ENCODE peak calls at places on chromosomes 4 and X, in seven cellular contexts. One of them, this sample, is unnamed.

GRCh38 chrX:12403474-12404082 is 265.3 kb downstream of the FRMPD4 start:
- DNase-seq in glutamatergic neuron: no peak
- DNase-seq in cardiac fibroblast: peak
- DNase-seq in HCT116: no peak
- DNase-seq in endothelial cell: no peak
- DNase-seq in mesothelial cell of epicardium: no peak
- DNase-seq in GM13976: no peak
- DNase-seq in this sample: no peak

GRCh38 chr4:74638001-74638400 is 156.3 kb downstream of the BTC start:
- DNase-seq in HCT116: no peak
- DNase-seq in mesothelial cell of epicardium: no peak
- DNase-seq in endothelial cell: no peak
- DNase-seq in glutamatergic neuron: no peak
- DNase-seq in cardiac fibroblast: peak
- DNase-seq in GM13976: no peak
- DNase-seq in this sample: no peak

GRCh38 chr4:17155486-17155885 is 257.0 kb upstream of the LDB2 start:
- DNase-seq in cardiac fibroblast: peak
- DNase-seq in HCT116: no peak
- DNase-seq in GM13976: no peak
- DNase-seq in endothelial cell: no peak
- DNase-seq in glutamatergic neuron: no peak
- DNase-seq in mesothelial cell of epicardium: no peak
- DNase-seq in this sample: no peak

GRCh38 chr4:187380181-187380581 is 615.4 kb upstream of the ZFP42 start:
- DNase-seq in endothelial cell: peak
- DNase-seq in GM13976: no peak
- DNase-seq in cardiac fibroblast: no peak
- DNase-seq in mesothelial cell of epicardium: no peak
- DNase-seq in glutamatergic neuron: peak
- DNase-seq in HCT116: peak
- DNase-seq in this sample: no peak

GRCh38 chr4:104749062-104749461 is 254.4 kb upstream of the CXXC4 start:
- DNase-seq in mesothelial cell of epicardium: no peak
- DNase-seq in glutamatergic neuron: no peak
- DNase-seq in HCT116: no peak
- DNase-seq in endothelial cell: no peak
- DNase-seq in cardiac fibroblast: no peak
- DNase-seq in GM13976: no peak
- DNase-seq in this sample: no peak

GRCh38 chr4:183729430-183730328 is 70.6 kb downstream of the TRAPPC11 start:
- DNase-seq in glutamatergic neuron: no peak
- DNase-seq in mesothelial cell of epicardium: no peak
- DNase-seq in HCT116: no peak
- DNase-seq in endothelial cell: no peak
- DNase-seq in cardiac fibroblast: no peak
- DNase-seq in GM13976: no peak
- DNase-seq in this sample: no peak

GRCh38 chrX:32598707-32599106 is 612.6 kb downstream of the DMD start:
- DNase-seq in HCT116: no peak
- DNase-seq in GM13976: no peak
- DNase-seq in mesothelial cell of epicardium: no peak
- DNase-seq in glutamatergic neuron: no peak
- DNase-seq in cardiac fibroblast: no peak
- DNase-seq in endothelial cell: no peak
- DNase-seq in this sample: no peak

GRCh38 chrX:20442597-20442996 is 175.9 kb upstream of the RPS6KA3 start:
- DNase-seq in endothelial cell: peak
- DNase-seq in HCT116: peak
- DNase-seq in mesothelial cell of epicardium: peak
- DNase-seq in GM13976: peak
- DNase-seq in cardiac fibroblast: peak
- DNase-seq in glutamatergic neuron: peak
- DNase-seq in this sample: peak

GRCh38 chr4:121030151-121030550 is 42.2 kb downstream of the NDNF start:
- DNase-seq in mesothelial cell of epicardium: no peak
- DNase-seq in glutamatergic neuron: no peak
- DNase-seq in HCT116: no peak
- DNase-seq in endothelial cell: no peak
- DNase-seq in cardiac fibroblast: no peak
- DNase-seq in GM13976: no peak
- DNase-seq in this sample: no peak

GRCh38 chrX:151082077-151082948 is 94.1 kb upstream of the GPR50 start:
- DNase-seq in glutamatergic neuron: peak
- DNase-seq in endothelial cell: peak
- DNase-seq in GM13976: peak
- DNase-seq in cardiac fibroblast: peak
- DNase-seq in HCT116: peak
- DNase-seq in mesothelial cell of epicardium: peak
- DNase-seq in this sample: peak

DNA sequence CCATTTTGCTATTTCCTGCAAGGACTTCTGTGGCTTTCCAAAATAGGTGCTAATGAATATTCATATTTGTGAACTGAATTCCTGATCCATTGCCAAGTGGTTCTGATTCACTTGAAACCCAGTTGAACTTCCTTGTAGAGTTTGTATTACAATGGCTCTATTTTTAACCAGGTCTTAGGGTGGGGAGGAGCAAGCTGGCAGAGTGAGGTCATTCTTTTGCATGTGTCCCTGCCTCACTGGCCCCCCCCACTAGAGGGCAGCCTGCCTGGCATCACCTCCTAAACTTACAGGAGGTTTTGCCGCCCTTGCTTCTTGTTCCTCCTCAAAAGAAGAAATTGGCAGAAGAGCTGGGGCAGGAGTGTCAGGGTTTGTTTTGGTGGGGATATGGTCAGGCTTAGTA is 10.5 kb downstream of the PTTG2 start:
- DNase-seq in endothelial cell: no peak
- DNase-seq in GM13976: no peak
- DNase-seq in HCT116: peak
- DNase-seq in glutamatergic neuron: no peak
- DNase-seq in cardiac fibroblast: peak
- DNase-seq in mesothelial cell of epicardium: no peak
- DNase-seq in this sample: peak
- TF ChIP-seq CTCF in endothelial cell: peak
- TF ChIP-seq CTCF in GM13976: peak
- TF ChIP-seq CTCF in HCT116: no peak
- TF ChIP-seq CTCF in glutamatergic neuron: no peak
- TF ChIP-seq CTCF in cardiac fibroblast: peak
- TF ChIP-seq CTCF in mesothelial cell of epicardium: no peak
- TF ChIP-seq CTCF in this sample: no peak

GRCh38 chr4:41432889-41433288 is 105.1 kb upstream of the LIMCH1 start:
- DNase-seq in endothelial cell: no peak
- DNase-seq in glutamatergic neuron: no peak
- DNase-seq in mesothelial cell of epicardium: no peak
- DNase-seq in cardiac fibroblast: peak
- DNase-seq in GM13976: no peak
- DNase-seq in HCT116: no peak
- DNase-seq in this sample: no peak

GRCh38 chr4:41430796-41431195 is 107.2 kb upstream of the LIMCH1 start:
- DNase-seq in cardiac fibroblast: peak
- DNase-seq in mesothelial cell of epicardium: no peak
- DNase-seq in GM13976: no peak
- DNase-seq in HCT116: no peak
- DNase-seq in glutamatergic neuron: no peak
- DNase-seq in endothelial cell: no peak
- DNase-seq in this sample: no peak

GRCh38 chr4:41435509-41435908 is 102.4 kb upstream of the LIMCH1 start:
- DNase-seq in mesothelial cell of epicardium: no peak
- DNase-seq in cardiac fibroblast: no peak
- DNase-seq in HCT116: no peak
- DNase-seq in GM13976: no peak
- DNase-seq in endothelial cell: no peak
- DNase-seq in glutamatergic neuron: no peak
- DNase-seq in this sample: no peak

GRCh38 chr4:41432219-41432618 is 105.7 kb upstream of the LIMCH1 start:
- DNase-seq in mesothelial cell of epicardium: no peak
- DNase-seq in cardiac fibroblast: no peak
- DNase-seq in GM13976: no peak
- DNase-seq in endothelial cell: no peak
- DNase-seq in glutamatergic neuron: no peak
- DNase-seq in HCT116: no peak
- DNase-seq in this sample: no peak

DNA sequence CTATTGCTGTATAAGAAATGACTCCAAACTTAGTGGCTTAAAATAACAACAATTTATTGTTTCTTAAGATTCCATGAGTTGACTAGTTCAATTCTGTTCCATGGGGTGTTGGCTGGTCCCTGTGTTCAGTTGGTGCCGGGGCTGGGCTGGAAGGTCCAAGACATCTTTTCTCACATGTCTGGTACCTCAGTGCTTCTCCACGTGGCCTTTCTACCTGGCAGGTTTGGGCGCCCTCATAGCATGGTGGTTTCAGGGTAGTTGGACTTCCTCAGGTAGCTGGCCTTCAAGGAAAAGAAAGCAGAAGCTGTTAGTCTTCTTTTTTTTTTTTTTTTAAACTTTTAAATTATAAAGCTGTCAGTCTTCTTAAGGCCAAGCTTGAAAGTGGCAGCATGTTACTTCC is 104.6 kb upstream of the LIMCH1 start:
- DNase-seq in glutamatergic neuron: no peak
- DNase-seq in endothelial cell: no peak
- DNase-seq in HCT116: no peak
- DNase-seq in mesothelial cell of epicardium: no peak
- DNase-seq in cardiac fibroblast: no peak
- DNase-seq in GM13976: no peak
- DNase-seq in this sample: no peak
- TF ChIP-seq CTCF in glutamatergic neuron: no peak
- TF ChIP-seq CTCF in endothelial cell: no peak
- TF ChIP-seq CTCF in HCT116: no peak
- TF ChIP-seq CTCF in mesothelial cell of epicardium: no peak
- TF ChIP-seq CTCF in cardiac fibroblast: no peak
- TF ChIP-seq CTCF in GM13976: no peak
- TF ChIP-seq CTCF in this sample: no peak

DNA sequence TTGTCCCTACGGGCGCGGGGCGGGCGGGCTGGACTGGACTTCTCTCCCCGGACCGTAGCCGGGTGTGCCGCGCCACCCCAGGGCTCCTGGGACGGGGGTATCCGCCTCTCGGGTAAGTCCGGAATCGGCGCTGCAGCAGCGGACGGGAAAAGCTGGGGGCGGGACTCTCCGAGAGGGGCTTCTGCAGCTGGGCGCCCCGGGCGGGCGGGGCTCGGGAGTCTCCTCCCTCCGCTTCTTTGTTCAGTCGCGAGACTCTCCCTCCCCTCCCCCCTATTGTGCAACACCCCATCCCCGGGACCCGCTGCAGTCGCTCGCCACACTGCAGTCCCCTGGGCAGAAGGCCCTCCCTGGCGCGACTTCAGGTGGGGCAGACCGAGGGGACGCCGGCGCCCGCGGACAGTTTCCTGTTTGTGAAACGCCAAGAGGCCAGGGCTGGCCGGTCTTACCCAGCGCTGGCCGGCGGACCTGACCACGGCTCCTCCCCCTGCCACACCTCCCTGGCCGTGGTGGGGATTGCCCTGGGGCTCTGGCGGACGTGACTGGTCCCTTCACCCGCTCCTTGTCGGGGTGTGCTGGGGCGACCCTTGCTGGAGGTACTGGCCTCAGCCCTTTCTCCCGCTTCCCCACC is 966 bp downstream of the CCNG2 start:
- DNase-seq in mesothelial cell of epicardium: peak
- DNase-seq in GM13976: peak
- DNase-seq in cardiac fibroblast: peak
- DNase-seq in HCT116: peak
- DNase-seq in glutamatergic neuron: peak
- DNase-seq in endothelial cell: peak
- DNase-seq in this sample: peak
- TF ChIP-seq CTCF in mesothelial cell of epicardium: no peak
- TF ChIP-seq CTCF in GM13976: no peak
- TF ChIP-seq CTCF in cardiac fibroblast: no peak
- TF ChIP-seq CTCF in HCT116: no peak
- TF ChIP-seq CTCF in glutamatergic neuron: no peak
- TF ChIP-seq CTCF in endothelial cell: no peak
- TF ChIP-seq CTCF in this sample: no peak

GRCh38 chrX:28651186-28651585 is 63.9 kb downstream of the IL1RAPL1 start:
- DNase-seq in endothelial cell: no peak
- DNase-seq in GM13976: no peak
- DNase-seq in cardiac fibroblast: no peak
- DNase-seq in HCT116: no peak
- DNase-seq in glutamatergic neuron: no peak
- DNase-seq in mesothelial cell of epicardium: no peak
- DNase-seq in this sample: no peak

GRCh38 chrX:28649541-28649940 is 62.3 kb downstream of the IL1RAPL1 start:
- DNase-seq in endothelial cell: no peak
- DNase-seq in HCT116: no peak
- DNase-seq in cardiac fibroblast: no peak
- DNase-seq in mesothelial cell of epicardium: no peak
- DNase-seq in glutamatergic neuron: no peak
- DNase-seq in GM13976: no peak
- DNase-seq in this sample: no peak
- TF ChIP-seq CTCF in endothelial cell: no peak
- TF ChIP-seq CTCF in HCT116: no peak
- TF ChIP-seq CTCF in cardiac fibroblast: no peak
- TF ChIP-seq CTCF in mesothelial cell of epicardium: no peak
- TF ChIP-seq CTCF in glutamatergic neuron: no peak
- TF ChIP-seq CTCF in GM13976: no peak
- TF ChIP-seq CTCF in this sample: no peak

DNA sequence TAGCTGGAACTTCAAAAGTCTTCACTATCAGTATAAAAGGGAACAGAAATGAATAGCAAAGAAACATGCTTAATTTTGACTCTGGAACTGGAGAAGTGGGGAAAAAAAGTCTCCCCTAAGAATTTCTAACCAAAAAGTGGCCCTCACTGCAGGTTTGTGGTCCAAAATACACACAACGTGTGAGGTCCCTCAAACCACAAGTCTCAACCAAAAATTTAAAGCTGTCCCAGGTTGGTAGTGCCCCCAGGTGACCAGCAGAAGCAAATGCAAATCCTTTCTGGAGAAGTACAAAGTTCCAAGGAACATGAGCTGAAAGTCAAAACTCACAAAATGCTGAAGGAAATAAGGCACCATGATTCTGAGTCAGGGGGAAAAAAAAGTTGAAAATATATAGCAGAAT is 23.6 kb upstream of the VAMP7 start:
- DNase-seq in GM13976: no peak
- DNase-seq in endothelial cell: no peak
- DNase-seq in HCT116: no peak
- DNase-seq in glutamatergic neuron: no peak
- DNase-seq in mesothelial cell of epicardium: no peak
- DNase-seq in cardiac fibroblast: peak
- DNase-seq in this sample: no peak
- TF ChIP-seq CTCF in GM13976: peak
- TF ChIP-seq CTCF in endothelial cell: no peak
- TF ChIP-seq CTCF in HCT116: peak
- TF ChIP-seq CTCF in glutamatergic neuron: no peak
- TF ChIP-seq CTCF in mesothelial cell of epicardium: no peak
- TF ChIP-seq CTCF in cardiac fibroblast: peak
- TF ChIP-seq CTCF in this sample: no peak